ENCODE peak calls at places on chromosomes 11 and 22, in eight cellular contexts. C, D, W, X, G, H, A and S are unnamed samples.

GRCh38 chr11:10866893-10867331 is 9.1 kb upstream of the ZBED5 start:
- DNase-seq in C (no peak), D (peak), W (peak), X (no peak), G (peak), H (peak), A (no peak), S (peak)

GRCh38 chr11:59187020-59187419 is 15.1 kb downstream of the DTX4 start:
- DNase-seq in C (no peak), D (no peak), W (no peak), X (no peak), G (no peak), H (no peak), A (no peak), S (no peak)

GRCh38 chr22:43828711-43829447 is 16.8 kb upstream of the EFCAB6 start:
- DNase-seq in C (no peak), D (peak), W (no peak), X (no peak), G (peak), H (peak), A (peak), S (peak)

GRCh38 chr22:26066534-26066933 is 102.7 kb upstream of the SEZ6L start:
- DNase-seq in C (no peak), D (no peak), W (no peak), X (no peak), G (no peak), H (no peak), A (no peak), S (no peak)

GRCh38 chr11:72614381-72614780 is 59.8 kb downstream of the PDE2A start:
- DNase-seq in C (no peak), D (peak), W (no peak), X (no peak), G (peak), H (no peak), A (no peak), S (no peak)

GRCh38 chr11:35539256-35539655 is 13.8 kb upstream of the PAMR1 start:
- DNase-seq in C (no peak), D (peak), W (no peak), X (no peak), G (peak), H (no peak), A (no peak), S (peak)

GRCh38 chr11:128927683-128928336 is 14.9 kb downstream of the TP53AIP1 start:
- DNase-seq in C (no peak), D (no peak), W (no peak), X (no peak), G (no peak), H (no peak), A (no peak), S (no peak)

GRCh38 chr11:133964946-133965632 is 8.3 kb upstream of the IGSF9B start:
- DNase-seq in C (no peak), D (peak), W (no peak), X (no peak), G (peak), H (no peak), A (no peak), S (no peak)

GRCh38 chr22:28015676-28016601 is 96.9 kb upstream of the PITPNB start:
- DNase-seq in C (no peak), D (peak), W (no peak), X (no peak), G (no peak), H (no peak), A (no peak), S (no peak)

GRCh38 chr11:108994887-108995286 is 330.0 kb downstream of the DDX10 start:
- DNase-seq in C (no peak), D (no peak), W (no peak), X (no peak), G (no peak), H (no peak), A (no peak), S (no peak)

GRCh38 chr11:130310622-130311021 is 4.1 kb downstream of the ZBTB44 start:
- DNase-seq in C (no peak), D (no peak), W (no peak), X (no peak), G (no peak), H (no peak), A (no peak), S (no peak)

GRCh38 chr11:18752502-18752901 is 26.5 kb upstream of the IGSF22 start:
- DNase-seq in C (no peak), D (no peak), W (no peak), X (no peak), G (no peak), H (no peak), A (no peak), S (no peak)

GRCh38 chr11:102469196-102469821 is 16.7 kb upstream of the TMEM123 start:
- DNase-seq in C (no peak), D (peak), W (no peak), X (no peak), G (peak), H (no peak), A (no peak), S (peak)

GRCh38 chr11:12433571-12434061 is 56.2 kb downstream of the PARVA start:
- DNase-seq in C (no peak), D (peak), W (peak), X (no peak), G (peak), H (peak), A (no peak), S (peak)

GRCh38 chr11:27875480-27876208 is 175.4 kb upstream of the BDNF start:
- DNase-seq in C (no peak), D (peak), W (no peak), X (no peak), G (no peak), H (no peak), A (no peak), S (no peak)

GRCh38 chr11:88293931-88294330 is 43.6 kb downstream of the CTSC start:
- DNase-seq in C (no peak), D (no peak), W (no peak), X (no peak), G (peak), H (peak), A (no peak), S (peak)

GRCh38 chr11:103202048-103202651 is 92.9 kb downstream of the DYNC2H1 start:
- DNase-seq in C (peak), D (peak), W (peak), X (peak), G (peak), H (peak), A (no peak), S (peak)

GRCh38 chr11:28105869-28106268 is 2.1 kb downstream of the KIF18A start:
- DNase-seq in C (no peak), D (no peak), W (no peak), X (no peak), G (no peak), H (no peak), A (no peak), S (no peak)

GRCh38 chr22:23238707-23239106 is 58.4 kb downstream of the BCR start:
- DNase-seq in C (no peak), D (no peak), W (no peak), X (no peak), G (no peak), H (no peak), A (no peak), S (no peak)

GRCh38 chr22:25987948-25988347 is 181.3 kb upstream of the SEZ6L start:
- DNase-seq in C (no peak), D (no peak), W (no peak), X (no peak), G (no peak), H (no peak), A (no peak), S (no peak)

GRCh38 chr11:133064152-133064877 is 468.0 kb downstream of the OPCML start:
- DNase-seq in C (peak), D (peak), W (peak), X (no peak), G (peak), H (peak), A (peak), S (peak)

GRCh38 chr11:69965821-69966582 is 112.1 kb upstream of the ANO1 start:
- DNase-seq in C (no peak), D (no peak), W (no peak), X (no peak), G (no peak), H (no peak), A (peak), S (no peak)

GRCh38 chr11:69307421-69307820 is 13.5 kb downstream of the MYEOV start:
- DNase-seq in C (no peak), D (no peak), W (no peak), X (no peak), G (no peak), H (no peak), A (no peak), S (no peak)

GRCh38 chr11:117535201-117535869 is 207.7 kb downstream of the CEP164 start:
- DNase-seq in C (no peak), D (no peak), W (no peak), X (no peak), G (no peak), H (no peak), A (peak), S (no peak)

GRCh38 chr11:68934666-68935065 is 31.0 kb downstream of the IGHMBP2 start:
- DNase-seq in C (no peak), D (no peak), W (no peak), X (no peak), G (no peak), H (no peak), A (no peak), S (no peak)

GRCh38 chr11:18802381-18803257 is 11.0 kb upstream of the PTPN5 start:
- DNase-seq in C (peak), D (peak), W (peak), X (peak), G (peak), H (peak), A (peak), S (peak)

GRCh38 chr11:83191491-83191890 is 2.0 kb upstream of the ANKRD42 start:
- DNase-seq in C (no peak), D (no peak), W (no peak), X (no peak), G (no peak), H (no peak), A (no peak), S (no peak)

GRCh38 chr22:43479962-43480361 is 68.1 kb downstream of the MPPED1 start:
- DNase-seq in C (no peak), D (no peak), W (no peak), X (no peak), G (no peak), H (no peak), A (peak), S (no peak)

GRCh38 chr11:122317337-122317736 is 201.3 kb upstream of the BLID start:
- DNase-seq in C (no peak), D (peak), W (peak), X (no peak), G (no peak), H (peak), A (peak), S (no peak)

GRCh38 chr11:67405688-67406339 is 1.9 kb downstream of the TBC1D10C start:
- DNase-seq in C (no peak), D (no peak), W (no peak), X (no peak), G (no peak), H (no peak), A (no peak), S (no peak)
- H3K4me3 ChIP-seq in C (no peak), D (no peak), W (no peak), X (no peak), G (no peak), H (no peak), A (no peak), S (no peak)

GRCh38 chr11:15258433-15259350 is 144.0 kb downstream of the INSC start:
- DNase-seq in C (peak), D (peak), W (no peak), X (peak), G (peak), H (peak), A (peak), S (peak)
- TF ChIP-seq CTCF in C (no peak), D (peak), W (peak), X (peak), G (peak), H (peak), A (no peak), S (no peak)

DNA sequence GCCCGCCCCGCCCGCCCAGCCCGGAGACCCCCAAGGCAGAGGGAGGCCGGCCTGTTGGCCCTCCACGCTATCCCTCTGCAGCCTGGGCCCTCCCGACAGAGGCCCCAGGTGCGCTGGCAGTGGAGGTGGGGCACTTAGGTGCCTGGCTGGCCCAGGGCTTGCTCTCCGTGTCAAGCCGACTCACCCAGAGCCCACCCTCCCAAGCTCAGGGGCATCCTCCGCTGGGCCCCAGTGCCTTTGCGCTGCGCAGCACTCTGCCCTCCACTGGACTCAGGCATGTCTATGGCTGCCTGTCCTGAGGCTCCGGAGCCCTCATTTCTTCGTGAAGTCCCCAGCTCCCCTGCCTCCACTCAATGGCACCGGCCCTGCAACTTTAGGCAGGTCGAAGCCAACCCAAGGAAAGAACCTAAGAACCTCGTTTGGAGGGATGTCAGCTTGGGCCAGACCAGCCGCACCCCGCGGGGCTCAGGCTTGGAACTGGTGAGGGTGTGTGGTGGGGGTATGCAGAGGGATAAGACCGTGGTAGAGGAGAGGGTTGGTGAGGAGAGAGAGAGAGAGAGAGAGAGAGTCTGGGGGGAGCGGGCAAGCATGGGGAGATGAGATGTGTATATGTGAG is 6.1 kb downstream of the SMIM45 start:
- DNase-seq in C (no peak), D (no peak), W (no peak), X (no peak), G (no peak), H (no peak), A (no peak), S (no peak)
- H3K4me3 ChIP-seq in C (no peak), D (no peak), W (no peak), X (peak), G (no peak), H (no peak), A (no peak), S (no peak)

DNA sequence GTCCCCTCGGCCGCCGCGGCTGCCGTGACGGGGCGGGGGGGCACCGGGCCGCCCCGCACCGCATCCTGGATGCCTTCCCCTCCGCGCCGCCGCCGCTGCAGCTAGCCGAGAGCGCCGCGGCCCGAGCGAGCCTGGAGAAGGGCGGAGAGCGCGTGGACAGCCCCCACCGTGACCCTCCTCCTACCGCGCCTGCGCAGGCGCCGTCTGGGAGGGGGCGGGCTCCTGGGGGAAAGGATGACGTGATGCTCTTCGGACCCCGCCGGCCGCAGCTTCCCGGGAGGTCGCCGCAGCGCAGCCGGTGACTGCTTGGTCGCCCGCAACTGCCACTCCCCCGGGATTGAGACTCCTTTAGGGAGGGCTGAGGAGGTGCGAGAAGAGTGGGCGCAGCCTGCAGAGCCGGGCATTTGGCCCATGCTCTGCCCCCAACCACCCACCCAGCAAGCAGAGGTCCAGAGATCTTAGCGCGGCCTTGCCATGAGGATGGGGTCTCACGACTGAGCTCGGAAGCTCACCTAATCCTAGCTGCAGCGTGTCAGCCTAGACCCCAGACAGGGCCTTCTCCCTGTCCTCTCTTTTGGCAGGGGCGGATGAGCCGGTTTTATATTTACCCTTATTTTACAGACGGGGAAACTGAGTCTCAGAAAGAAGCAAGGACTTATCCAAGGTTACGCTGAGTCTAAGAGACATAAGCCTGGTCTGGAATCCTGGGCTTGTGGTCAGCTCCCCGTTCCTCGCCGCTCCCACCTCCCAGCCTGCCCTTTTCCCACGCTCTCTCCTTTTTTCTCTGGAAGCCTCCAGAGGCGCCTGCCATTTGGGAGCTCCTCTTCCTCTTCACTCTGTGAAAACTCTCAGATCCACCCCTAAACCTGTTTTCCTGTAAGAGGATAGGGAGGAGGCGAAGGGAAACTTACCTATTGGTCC is at the start of gene DENND5A:
- DNase-seq in C (peak), D (peak), W (peak), X (peak), G (peak), H (peak), A (peak), S (peak)
- TF ChIP-seq CTCF in C (no peak), D (no peak), W (no peak), X (no peak), G (no peak), H (no peak), A (no peak), S (no peak)

DNA sequence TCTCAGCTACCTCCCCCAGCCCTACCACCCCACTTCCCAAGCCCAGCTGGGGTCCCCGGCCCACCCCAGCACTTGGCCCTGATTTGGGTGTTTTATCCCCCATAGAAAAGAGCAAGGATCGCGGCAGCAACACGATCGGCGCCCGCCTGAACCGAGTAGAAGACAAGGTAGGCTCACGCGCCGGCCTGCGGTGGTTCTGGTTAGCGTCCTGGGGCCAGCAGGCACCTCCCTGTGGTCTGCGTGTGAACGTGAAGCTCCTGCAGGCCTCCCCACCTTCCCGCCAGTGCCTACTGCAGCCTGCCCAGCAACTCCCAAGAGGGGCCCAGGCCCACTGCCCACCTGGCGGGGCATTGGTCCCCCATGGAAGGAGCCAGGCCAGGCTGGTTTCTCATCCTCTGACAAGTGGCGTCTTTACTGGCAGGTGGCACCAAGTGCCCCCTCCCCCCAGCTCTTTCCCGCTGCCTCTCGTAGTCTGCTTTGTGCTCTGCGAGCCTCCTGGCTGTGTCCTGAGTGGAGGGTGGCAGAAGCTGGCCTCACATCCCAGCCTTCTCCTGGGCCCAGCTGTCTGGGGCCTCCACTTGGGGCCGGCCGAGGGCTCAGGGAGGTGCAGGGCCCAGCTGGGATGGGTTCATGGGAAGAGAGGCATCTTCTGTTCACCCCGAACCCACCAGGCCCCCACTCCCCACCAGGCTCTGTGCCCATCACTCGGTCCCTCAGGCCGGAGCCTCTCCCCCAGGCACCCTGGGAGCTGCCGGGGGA is 78.3 kb upstream of the KCNQ1OT1 start:
- DNase-seq in C (no peak), D (no peak), W (no peak), X (no peak), G (no peak), H (no peak), A (no peak), S (no peak)
- H3K4me3 ChIP-seq in C (no peak), D (no peak), W (no peak), X (no peak), G (no peak), H (no peak), A (no peak), S (no peak)